ENCODE peak calls at places on chromosomes 3 and 15, in eight cellular contexts. One of them, this sample, is unnamed.

GRCh38 chr15:82646250-82647044 is 716 bp downstream of the CPEB1 start:
- DNase-seq in GM06990: peak; percentile 25
- DNase-seq in GM23338: peak; percentile 85
- DNase-seq in right atrium auricular region: no peak
- DNase-seq in WERI-Rb-1: no peak
- DNase-seq in kidney: peak; percentile 74
- DNase-seq in mucosa of descending colon: no peak
- DNase-seq in K562: peak; percentile 79
- DNase-seq in this sample: no peak

GRCh38 chr15:89101302-89102191 is 13.3 kb downstream of the ABHD2 start:
- DNase-seq in GM06990: no peak
- DNase-seq in GM23338: no peak
- DNase-seq in right atrium auricular region: peak; percentile 91
- DNase-seq in WERI-Rb-1: no peak
- DNase-seq in kidney: peak; percentile 84
- DNase-seq in mucosa of descending colon: no peak
- DNase-seq in K562: no peak
- DNase-seq in this sample: peak; percentile 90

GRCh38 chr3:181103605-181104004 is 114.1 kb upstream of the DNAJC19 start:
- DNase-seq in GM06990: no peak
- DNase-seq in GM23338: peak; percentile 93
- DNase-seq in right atrium auricular region: no peak
- DNase-seq in WERI-Rb-1: peak; percentile 47
- DNase-seq in kidney: no peak
- DNase-seq in mucosa of descending colon: no peak
- DNase-seq in K562: peak; percentile 48
- DNase-seq in this sample: no peak

GRCh38 chr15:77542491-77543001 is 90.2 kb downstream of the LINGO1 start:
- DNase-seq in GM06990: no peak
- DNase-seq in GM23338: no peak
- DNase-seq in right atrium auricular region: no peak
- DNase-seq in WERI-Rb-1: no peak
- DNase-seq in kidney: no peak
- DNase-seq in mucosa of descending colon: no peak
- DNase-seq in K562: no peak
- DNase-seq in this sample: no peak

GRCh38 chr3:17013050-17013449 is 128.3 kb downstream of the PLCL2 start:
- DNase-seq in GM06990: no peak
- DNase-seq in GM23338: no peak
- DNase-seq in right atrium auricular region: no peak
- DNase-seq in WERI-Rb-1: no peak
- DNase-seq in kidney: no peak
- DNase-seq in mucosa of descending colon: no peak
- DNase-seq in K562: no peak
- DNase-seq in this sample: no peak

GRCh38 chr3:149657458-149657795 is 398 bp downstream of the WWTR1 start:
- DNase-seq in GM06990: no peak
- DNase-seq in GM23338: peak; percentile 71
- DNase-seq in right atrium auricular region: peak; percentile 67
- DNase-seq in WERI-Rb-1: no peak
- DNase-seq in kidney: peak; percentile 91
- DNase-seq in mucosa of descending colon: peak; percentile 40
- DNase-seq in K562: no peak
- DNase-seq in this sample: no peak

GRCh38 chr15:25185156-25185710 is 230.4 kb downstream of the SNRPN start:
- DNase-seq in GM06990: no peak
- DNase-seq in GM23338: no peak
- DNase-seq in right atrium auricular region: no peak
- DNase-seq in WERI-Rb-1: no peak
- DNase-seq in kidney: peak; percentile 27
- DNase-seq in mucosa of descending colon: no peak
- DNase-seq in K562: no peak
- DNase-seq in this sample: no peak

GRCh38 chr15:95948371-95948770 is 382.1 kb upstream of the NR2F2 start:
- DNase-seq in GM06990: no peak
- DNase-seq in GM23338: no peak
- DNase-seq in right atrium auricular region: no peak
- DNase-seq in WERI-Rb-1: no peak
- DNase-seq in kidney: no peak
- DNase-seq in mucosa of descending colon: no peak
- DNase-seq in K562: no peak
- DNase-seq in this sample: no peak

GRCh38 chr3:167606836-167607235 is 46.9 kb downstream of the WDR49 start:
- DNase-seq in GM06990: no peak
- DNase-seq in GM23338: no peak
- DNase-seq in right atrium auricular region: no peak
- DNase-seq in WERI-Rb-1: no peak
- DNase-seq in kidney: no peak
- DNase-seq in mucosa of descending colon: no peak
- DNase-seq in K562: no peak
- DNase-seq in this sample: no peak

GRCh38 chr3:86923071-86923476 is 67.9 kb downstream of the VGLL3 start:
- DNase-seq in GM06990: no peak
- DNase-seq in GM23338: no peak
- DNase-seq in right atrium auricular region: no peak
- DNase-seq in WERI-Rb-1: no peak
- DNase-seq in kidney: no peak
- DNase-seq in mucosa of descending colon: no peak
- DNase-seq in K562: no peak
- DNase-seq in this sample: peak; percentile 62

GRCh38 chr3:102510663-102511062 is 75.8 kb downstream of the ZPLD1 start:
- DNase-seq in GM06990: no peak
- DNase-seq in GM23338: no peak
- DNase-seq in right atrium auricular region: no peak
- DNase-seq in WERI-Rb-1: no peak
- DNase-seq in kidney: no peak
- DNase-seq in mucosa of descending colon: no peak
- DNase-seq in K562: no peak
- DNase-seq in this sample: no peak

GRCh38 chr3:55620361-55621025 is 133.4 kb upstream of the WNT5A start:
- DNase-seq in GM06990: peak; percentile 25
- DNase-seq in GM23338: peak; percentile 60
- DNase-seq in right atrium auricular region: no peak
- DNase-seq in WERI-Rb-1: peak; percentile 31
- DNase-seq in kidney: no peak
- DNase-seq in mucosa of descending colon: peak; percentile 41
- DNase-seq in K562: peak; percentile 2
- DNase-seq in this sample: peak; percentile 60

GRCh38 chr3:159126261-159127020 is 324.6 kb downstream of the MFSD1 start:
- DNase-seq in GM06990: no peak
- DNase-seq in GM23338: no peak
- DNase-seq in right atrium auricular region: no peak
- DNase-seq in WERI-Rb-1: no peak
- DNase-seq in kidney: no peak
- DNase-seq in mucosa of descending colon: no peak
- DNase-seq in K562: no peak
- DNase-seq in this sample: peak; percentile 24

GRCh38 chr3:171365489-171365888 is 94.7 kb downstream of the TNIK start:
- DNase-seq in GM06990: no peak
- DNase-seq in GM23338: no peak
- DNase-seq in right atrium auricular region: no peak
- DNase-seq in WERI-Rb-1: no peak
- DNase-seq in kidney: no peak
- DNase-seq in mucosa of descending colon: no peak
- DNase-seq in K562: no peak
- DNase-seq in this sample: no peak

GRCh38 chr15:35329993-35330695 is 215.8 kb downstream of the DPH6 start:
- DNase-seq in GM06990: no peak
- DNase-seq in GM23338: no peak
- DNase-seq in right atrium auricular region: no peak
- DNase-seq in WERI-Rb-1: no peak
- DNase-seq in kidney: no peak
- DNase-seq in mucosa of descending colon: no peak
- DNase-seq in K562: no peak
- DNase-seq in this sample: no peak

GRCh38 chr3:47578119-47578630 is 490 bp downstream of the CSPG5 start:
- DNase-seq in GM06990: peak; percentile 28
- DNase-seq in GM23338: peak; percentile 56
- DNase-seq in right atrium auricular region: no peak
- DNase-seq in WERI-Rb-1: peak; percentile 29
- DNase-seq in kidney: peak; percentile 83
- DNase-seq in mucosa of descending colon: peak; percentile 21
- DNase-seq in K562: peak; percentile 70
- DNase-seq in this sample: no peak

GRCh38 chr15:82848201-82848993 is 39.0 kb downstream of the WHAMM start:
- DNase-seq in GM06990: no peak
- DNase-seq in GM23338: no peak
- DNase-seq in right atrium auricular region: peak; percentile 34
- DNase-seq in WERI-Rb-1: no peak
- DNase-seq in kidney: no peak
- DNase-seq in mucosa of descending colon: no peak
- DNase-seq in K562: no peak
- DNase-seq in this sample: no peak

GRCh38 chr3:49296781-49297420 is 19.9 kb upstream of the C3orf62 start:
- DNase-seq in GM06990: no peak
- DNase-seq in GM23338: no peak
- DNase-seq in right atrium auricular region: peak; percentile 73
- DNase-seq in WERI-Rb-1: no peak
- DNase-seq in kidney: no peak
- DNase-seq in mucosa of descending colon: peak; percentile 53
- DNase-seq in K562: no peak
- DNase-seq in this sample: no peak

GRCh38 chr3:138206196-138206595 is 19.1 kb downstream of the ARMC8 start:
- DNase-seq in GM06990: no peak
- DNase-seq in GM23338: no peak
- DNase-seq in right atrium auricular region: no peak
- DNase-seq in WERI-Rb-1: no peak
- DNase-seq in kidney: no peak
- DNase-seq in mucosa of descending colon: no peak
- DNase-seq in K562: no peak
- DNase-seq in this sample: no peak
- H3K4me3 ChIP-seq in GM06990: no peak overlapping the region
- H3K4me3 ChIP-seq in GM23338: no peak overlapping the region
- H3K4me3 ChIP-seq in right atrium auricular region: no peak overlapping the region
- H3K4me3 ChIP-seq in WERI-Rb-1: no peak overlapping the region
- H3K4me3 ChIP-seq in kidney: no peak overlapping the region
- H3K4me3 ChIP-seq in mucosa of descending colon: no peak overlapping the region
- H3K4me3 ChIP-seq in K562: no peak overlapping the region
- H3K4me3 ChIP-seq in this sample: no peak overlapping the region

GRCh38 chr15:45254405-45255293 is 2.6 kb downstream of the SLC28A2 start:
- DNase-seq in GM06990: no peak
- DNase-seq in GM23338: no peak
- DNase-seq in right atrium auricular region: no peak
- DNase-seq in WERI-Rb-1: no peak
- DNase-seq in kidney: no peak
- DNase-seq in mucosa of descending colon: no peak
- DNase-seq in K562: no peak
- DNase-seq in this sample: no peak
- H3K4me3 ChIP-seq in GM06990: no peak overlapping the region
- H3K4me3 ChIP-seq in GM23338: no peak overlapping the region
- H3K4me3 ChIP-seq in right atrium auricular region: no peak overlapping the region
- H3K4me3 ChIP-seq in WERI-Rb-1: no peak overlapping the region
- H3K4me3 ChIP-seq in kidney: no peak overlapping the region
- H3K4me3 ChIP-seq in mucosa of descending colon: no peak overlapping the region
- H3K4me3 ChIP-seq in K562: no peak overlapping the region
- H3K4me3 ChIP-seq in this sample: no peak overlapping the region

GRCh38 chr3:133896002-133896761 is 500 bp upstream of the RAB6B start:
- DNase-seq in GM06990: no peak
- DNase-seq in GM23338: peak; percentile 62
- DNase-seq in right atrium auricular region: no peak
- DNase-seq in WERI-Rb-1: no peak
- DNase-seq in kidney: no peak
- DNase-seq in mucosa of descending colon: no peak
- DNase-seq in K562: no peak
- DNase-seq in this sample: no peak

GRCh38 chr3:133894334-133895207 is 1.1 kb downstream of the RAB6B start:
- DNase-seq in GM06990: no peak
- DNase-seq in GM23338: peak; percentile 77
- DNase-seq in right atrium auricular region: no peak
- DNase-seq in WERI-Rb-1: no peak
- DNase-seq in kidney: peak; percentile 68
- DNase-seq in mucosa of descending colon: no peak
- DNase-seq in K562: peak; percentile 50
- DNase-seq in this sample: no peak

GRCh38 chr3:133893683-133894333 is 1.9 kb downstream of the RAB6B start:
- DNase-seq in GM06990: no peak
- DNase-seq in GM23338: no peak
- DNase-seq in right atrium auricular region: peak; percentile 18
- DNase-seq in WERI-Rb-1: no peak
- DNase-seq in kidney: no peak
- DNase-seq in mucosa of descending colon: no peak
- DNase-seq in K562: no peak
- DNase-seq in this sample: no peak

GRCh38 chr3:133897547-133897946 is 1.9 kb upstream of the RAB6B start:
- DNase-seq in GM06990: no peak
- DNase-seq in GM23338: no peak
- DNase-seq in right atrium auricular region: no peak
- DNase-seq in WERI-Rb-1: no peak
- DNase-seq in kidney: no peak
- DNase-seq in mucosa of descending colon: no peak
- DNase-seq in K562: no peak
- DNase-seq in this sample: no peak

DNA sequence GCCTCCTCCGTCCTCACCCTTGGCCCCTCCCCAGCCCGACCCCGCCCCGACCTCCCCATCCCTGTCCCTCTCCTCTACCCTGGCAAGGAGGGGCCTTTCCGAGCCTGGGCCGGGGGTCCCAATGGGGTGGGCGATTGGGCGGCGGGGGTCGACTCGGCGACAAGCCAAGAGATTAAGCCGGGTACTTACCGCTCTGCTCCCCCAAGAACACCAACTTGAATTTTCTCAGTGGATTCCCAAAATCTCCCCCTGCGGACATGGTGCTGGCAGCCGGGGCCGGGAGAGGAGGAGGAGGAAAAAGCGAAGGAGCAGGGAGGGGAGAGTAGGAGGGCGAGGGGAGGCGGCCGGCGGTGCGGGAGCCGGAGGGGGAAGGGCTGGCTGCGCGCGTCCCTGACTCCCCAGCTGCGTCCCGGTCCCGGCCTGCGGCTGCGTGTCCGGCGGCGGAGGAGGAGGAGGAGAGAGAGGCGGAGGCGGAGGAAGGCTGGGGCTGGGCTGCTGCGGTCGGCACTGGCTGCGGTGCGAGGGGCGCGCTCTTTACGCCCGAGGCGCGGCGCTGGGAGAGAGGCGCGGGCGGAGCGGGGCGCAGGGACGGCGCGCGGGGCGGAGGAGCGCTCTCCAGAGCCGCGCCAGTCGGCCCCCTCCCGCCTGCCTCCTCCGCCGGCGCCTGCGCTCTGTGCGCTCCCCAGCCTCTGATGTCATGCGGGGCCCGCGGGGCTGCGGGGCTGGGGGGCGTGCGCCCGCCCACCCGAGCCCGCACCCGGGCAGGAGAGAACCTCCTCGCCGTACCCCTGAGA is at the start of gene RAB6B:
- DNase-seq in GM06990: no peak
- DNase-seq in GM23338: peak; percentile 83
- DNase-seq in right atrium auricular region: no peak
- DNase-seq in WERI-Rb-1: peak; percentile 25
- DNase-seq in kidney: peak; percentile 78
- DNase-seq in mucosa of descending colon: no peak
- DNase-seq in K562: peak; percentile 65
- DNase-seq in this sample: no peak
- H3K4me3 ChIP-seq in GM06990: peak within 1 kb of the TSS; percentile 53
- H3K4me3 ChIP-seq in GM23338: peak within 1 kb of the TSS; percentile 94
- H3K4me3 ChIP-seq in right atrium auricular region: peak within 1 kb of the TSS; percentile 72
- H3K4me3 ChIP-seq in WERI-Rb-1: peak within 1 kb of the TSS; percentile 61
- H3K4me3 ChIP-seq in kidney: peak within 1 kb of the TSS; percentile 70
- H3K4me3 ChIP-seq in mucosa of descending colon: no peak within 1 kb of the TSS
- H3K4me3 ChIP-seq in K562: peak within 1 kb of the TSS; percentile 51
- H3K4me3 ChIP-seq in this sample: peak within 1 kb of the TSS; percentile 51

GRCh38 chr3:193594946-193595689 is 2.1 kb downstream of the OPA1 start:
- DNase-seq in GM06990: no peak
- DNase-seq in GM23338: peak; percentile 42
- DNase-seq in right atrium auricular region: no peak
- DNase-seq in WERI-Rb-1: no peak
- DNase-seq in kidney: no peak
- DNase-seq in mucosa of descending colon: no peak
- DNase-seq in K562: no peak
- DNase-seq in this sample: no peak
- H3K4me3 ChIP-seq in GM06990: no peak overlapping the region
- H3K4me3 ChIP-seq in GM23338: peak overlapping the region; percentile 88
- H3K4me3 ChIP-seq in right atrium auricular region: no peak overlapping the region
- H3K4me3 ChIP-seq in WERI-Rb-1: no peak overlapping the region
- H3K4me3 ChIP-seq in kidney: no peak overlapping the region
- H3K4me3 ChIP-seq in mucosa of descending colon: no peak overlapping the region
- H3K4me3 ChIP-seq in K562: peak overlapping the region; percentile 80
- H3K4me3 ChIP-seq in this sample: no peak overlapping the region